ENCODE peak calls at places on chromosomes 6 and 20, in four cellular contexts. U, N, Q and D are unnamed samples.
A peak's percentile ranks its signal among the peaks of the same experiment; 100 is the strongest.

GRCh38 chr6:112562348-112563220 is 215.5 kb downstream of the RFPL4B start:
- DNase-seq in U (no peak), N (peak; percentile 41), Q (no peak), D (no peak)

GRCh38 chr20:41364236-41364855 is 2.3 kb downstream of the EMILIN3 start:
- DNase-seq in U (no peak), N (no peak), Q (peak; percentile 7), D (no peak)

GRCh38 chr6:111382476-111383294 is 100.3 kb downstream of the REV3L start:
- DNase-seq in U (peak; percentile 80), N (no peak), Q (peak; percentile 13), D (no peak)

GRCh38 chr20:32581839-32582658 is 3.1 kb downstream of the NOL4L start:
- DNase-seq in U (no peak), N (peak; percentile 55), Q (no peak), D (peak; percentile 26)

GRCh38 chr20:42024653-42025052 is 406.5 kb upstream of the CHD6 start:
- DNase-seq in U (no peak), N (peak; percentile 43), Q (no peak), D (no peak)

GRCh38 chr6:150403458-150404245 is 34.8 kb downstream of the IYD start:
- DNase-seq in U (peak; percentile 85), N (peak; percentile 67), Q (peak; percentile 60), D (no peak)

GRCh38 chr6:26197736-26198625 is 110.8 kb downstream of the HFE start:
- DNase-seq in U (no peak), N (peak; percentile 49), Q (no peak), D (no peak)

GRCh38 chr6:12010635-12011275 is 1.4 kb upstream of the HIVEP1 start:
- DNase-seq in U (peak; percentile 85), N (peak; percentile 81), Q (peak; percentile 80), D (no peak)

GRCh38 chr6:29631860-29632731 is 887 bp downstream of the GABBR1 start:
- DNase-seq in U (peak; percentile 83), N (peak; percentile 78), Q (peak; percentile 67), D (peak; percentile 67)

GRCh38 chr20:31560094-31560899 is 44.8 kb upstream of the ID1 start:
- DNase-seq in U (peak; percentile 88), N (peak; percentile 83), Q (peak; percentile 54), D (peak; percentile 54)

GRCh38 chr20:407097-407952 is 774 bp upstream of the RBCK1 start:
- DNase-seq in U (peak; percentile 87), N (peak; percentile 90), Q (peak; percentile 78), D (no peak)

GRCh38 chr20:20731945-20732296 is 19.5 kb upstream of the RALGAPA2 start:
- DNase-seq in U (no peak), N (no peak), Q (no peak), D (no peak)

GRCh38 chr6:72286911-72287311 is 335.0 kb upstream of the KCNQ5 start:
- DNase-seq in U (no peak), N (no peak), Q (no peak), D (no peak)

GRCh38 chr20:61135966-61136365 is 116.1 kb upstream of the CDH4 start:
- DNase-seq in U (no peak), N (no peak), Q (no peak), D (no peak)

GRCh38 chr6:84082693-84083265 is 49.2 kb downstream of the MRAP2 start:
- DNase-seq in U (no peak), N (no peak), Q (no peak), D (no peak)

GRCh38 chr6:36018339-36018738 is 6.1 kb downstream of the SLC26A8 start:
- DNase-seq in U (no peak), N (no peak), Q (no peak), D (no peak)

GRCh38 chr6:133512410-133513016 is 271.4 kb downstream of the EYA4 start:
- DNase-seq in U (no peak), N (peak; percentile 65), Q (no peak), D (no peak)

GRCh38 chr20:58710481-58711265 is 18.1 kb downstream of the NPEPL1 start:
- DNase-seq in U (peak; percentile 51), N (peak; percentile 3), Q (no peak), D (no peak)

GRCh38 chr20:43949248-43949647 is 34.6 kb downstream of the TOX2 start:
- DNase-seq in U (no peak), N (no peak), Q (no peak), D (no peak)

GRCh38 chr20:57402206-57403125 is 11.3 kb downstream of the RBM38 start:
- DNase-seq in U (no peak), N (no peak), Q (no peak), D (no peak)

GRCh38 chr20:57400262-57400701 is 9.1 kb downstream of the RBM38 start:
- DNase-seq in U (no peak), N (no peak), Q (no peak), D (peak; percentile 31)

GRCh38 chr20:57399587-57400261 is 8.5 kb downstream of the RBM38 start:
- DNase-seq in U (no peak), N (no peak), Q (peak; percentile 69), D (peak; percentile 42)

GRCh38 chr20:57401565-57401918 is 10.3 kb downstream of the RBM38 start:
- DNase-seq in U (no peak), N (no peak), Q (no peak), D (no peak)

GRCh38 chr20:57400821-57401564 is 9.8 kb downstream of the RBM38 start:
- DNase-seq in U (no peak), N (no peak), Q (no peak), D (no peak)
- H3K4me1 ChIP-seq in U (no peaks in the 10 kb centered on the region), N (no peaks in the 10 kb centered on the region), Q (peaks cover 57% of the 10 kb centered on the region), D (peaks cover 95% of the 10 kb centered on the region)

GRCh38 chr20:50762045-50762422 is 30.7 kb downstream of the PARD6B start:
- DNase-seq in U (no peak), N (peak; percentile 35), Q (no peak), D (no peak)
- TF ChIP-seq CTCF in U (no peak), N (no peak), Q (no peak), D (no peak)

GRCh38 chr6:125637207-125637606 is 112.2 kb upstream of the HEY2 start:
- DNase-seq in U (no peak), N (no peak), Q (no peak), D (no peak)
- H3K4me1 ChIP-seq in U (no peaks in the 10 kb centered on the region), N (no peaks in the 10 kb centered on the region), Q (peaks cover 12% of the 10 kb centered on the region), D (no peaks in the 10 kb centered on the region)

DNA sequence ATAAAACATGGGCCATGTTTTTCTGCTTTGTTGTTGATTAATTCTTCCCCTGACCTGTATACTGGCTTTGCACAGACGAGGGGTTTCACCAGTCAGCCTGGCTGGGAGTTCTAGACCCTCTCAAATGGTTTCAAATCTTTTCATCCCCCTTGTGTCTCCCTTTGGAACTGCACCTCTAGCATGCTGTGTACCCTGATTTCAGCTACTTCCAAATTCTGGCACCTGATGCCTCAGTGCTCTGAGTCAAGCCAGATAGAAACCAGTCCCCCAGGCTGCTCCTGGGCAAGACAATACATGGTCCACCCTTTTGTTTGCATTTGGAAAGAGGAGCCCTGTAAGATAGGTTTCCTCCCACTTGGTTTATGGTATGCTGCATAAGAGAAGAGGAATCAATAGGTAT is 290.2 kb downstream of the BTBD3 start:
- DNase-seq in U (no peak), N (peak; percentile 31), Q (no peak), D (no peak)
- TF ChIP-seq CTCF in U (no peak), N (peak; percentile 41), Q (peak; percentile 59), D (no peak)

DNA sequence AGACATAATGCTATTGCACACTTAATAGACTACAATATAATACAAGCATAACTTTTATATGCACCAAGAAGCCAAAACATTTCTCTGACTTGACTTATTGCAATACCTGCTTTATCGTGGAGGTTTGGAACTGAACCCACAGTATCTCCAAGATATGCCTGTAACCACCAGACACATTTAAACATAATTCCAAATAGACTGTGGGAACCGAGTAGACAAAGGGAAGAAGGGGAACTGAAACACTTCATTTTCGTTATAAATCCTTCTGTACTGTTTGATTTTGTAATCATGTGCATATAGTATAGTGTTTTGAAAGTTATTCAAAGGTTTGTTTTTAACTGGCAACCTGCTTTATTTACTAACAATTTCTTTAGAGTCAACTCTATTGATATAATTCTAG is 154.9 kb upstream of the BEND6 start:
- DNase-seq in U (no peak), N (no peak), Q (no peak), D (no peak)
- H3K4me1 ChIP-seq in U (no peaks in the 10 kb centered on the region), N (peaks cover 5% of the 10 kb centered on the region), Q (peaks cover 68% of the 10 kb centered on the region), D (no peaks in the 10 kb centered on the region)